ENCODE peak calls at places on chromosomes 12 and 14, in four cellular contexts. T, L, P and M are unnamed samples.

GRCh38 chr12:83793616-83794015 is 1106.9 kb downstream of the TMTC2 start:
- DNase-seq in P (no peak), L (no peak), T (no peak), M (no peak)

GRCh38 chr12:131044760-131045381 is 91.2 kb downstream of the ADGRD1 start:
- DNase-seq in T (no peak), P (no peak), L (no peak), M (no peak)

GRCh38 chr12:58310828-58311273 is 369.5 kb downstream of the ATP23 start:
- DNase-seq in L (no peak), T (peak; percentile 26), P (peak; percentile 96), M (no peak)

GRCh38 chr14:98748966-98749365 is 523.0 kb downstream of the BCL11B start:
- DNase-seq in P (no peak), L (no peak), T (no peak), M (no peak)

GRCh38 chr12:54298904-54299303 is 1.9 kb downstream of the NFE2 start:
- DNase-seq in T (no peak), L (no peak), P (no peak), M (no peak)

GRCh38 chr14:45091696-45092095 is 7.8 kb downstream of the PRPF39 start:
- DNase-seq in L (no peak), P (peak; percentile 9), T (no peak), M (no peak)

GRCh38 chr12:105954891-105955607 is 183.7 kb downstream of the NUAK1 start:
- DNase-seq in P (no peak), T (no peak), L (no peak), M (no peak)

GRCh38 chr12:14664434-14665023 is 31.9 kb downstream of the GUCY2C start:
- DNase-seq in P (peak; percentile 42), L (peak; percentile 39), T (peak; percentile 62), M (peak; percentile 64)

GRCh38 chr12:31702047-31702446 is 26.8 kb downstream of the AMN1 start:
- DNase-seq in L (no peak), T (peak; percentile 12), P (no peak), M (no peak)

GRCh38 chr14:68819260-68819691 is 26.4 kb upstream of the ZFP36L1 start:
- DNase-seq in T (peak; percentile 61), L (peak; percentile 52), P (peak; percentile 22), M (no peak)

GRCh38 chr12:12976366-12976765 is 23.7 kb downstream of the HEBP1 start:
- DNase-seq in P (peak; percentile 82), L (no peak), T (no peak), M (no peak)